ENCODE peak calls at places on chromosome 6, in eight cellular contexts. G is A549, Q is upper lobe of left lung, T is ovary, X is suprapubic skin, S is heart left ventricle, O is adrenal gland, Y is prostate gland. R is an unnamed sample.

GRCh38 chr6:145241039-145241438 is 494.3 kb downstream of the EPM2A start:
- DNase-seq in S (no peak), O (no peak), Q (no peak), T (no peak), X (no peak), G (peak; percentile 57), Y (no peak), R (no peak)

GRCh38 chr6:72665599-72665998 is 43.7 kb downstream of the KCNQ5 start:
- DNase-seq in T (no peak), G (no peak), O (no peak), Y (no peak), S (no peak), X (no peak), Q (no peak), R (no peak)

GRCh38 chr6:168165373-168165772 is 86.4 kb upstream of the FRMD1 start:
- DNase-seq in T (no peak), Y (peak; percentile 2), Q (no peak), X (no peak), O (no peak), G (no peak), S (peak; percentile 44), R (peak; percentile 73)

GRCh38 chr6:107330190-107330589 is 129.2 kb downstream of the PDSS2 start:
- DNase-seq in X (no peak), S (no peak), T (no peak), Y (no peak), G (no peak), O (no peak), Q (peak; percentile 68), R (no peak)

GRCh38 chr6:128519931-128520435 is 416 bp downstream of the PTPRK start:
- DNase-seq in O (peak; percentile 46), X (peak; percentile 83), Q (peak; percentile 48), Y (peak; percentile 46), S (peak; percentile 65), T (peak; percentile 50), G (peak; percentile 25), R (peak; percentile 62)

GRCh38 chr6:130615816-130616215 is 211.4 kb upstream of the SMLR1 start:
- DNase-seq in Q (no peak), S (no peak), X (no peak), O (no peak), Y (no peak), T (no peak), G (no peak), R (no peak)

GRCh38 chr6:138161434-138162103 is at the start of gene ARFGEF3:
- DNase-seq in Y (peak; percentile 66), O (peak; percentile 46), G (peak; percentile 17), S (peak; percentile 54), X (peak; percentile 66), Q (peak; percentile 62), T (no peak), R (peak; percentile 20)

GRCh38 chr6:138486249-138487121 is 12.8 kb downstream of the NHSL1 start:
- DNase-seq in S (no peak), X (no peak), O (no peak), G (no peak), Y (no peak), Q (no peak), T (no peak), R (no peak)

GRCh38 chr6:8578006-8578405 is 142.7 kb upstream of the SLC35B3 start:
- DNase-seq in Q (no peak), X (no peak), O (no peak), G (no peak), T (no peak), Y (no peak), S (no peak), R (no peak)

GRCh38 chr6:41411961-41412360 is 76.6 kb downstream of the NCR2 start:
- DNase-seq in X (no peak), T (no peak), O (no peak), S (no peak), Q (no peak), Y (no peak), G (no peak), R (no peak)

GRCh38 chr6:18386302-18386976 is 711 bp upstream of the RNF144B start:
- DNase-seq in X (no peak), T (no peak), S (peak; percentile 38), Q (peak; percentile 63), Y (peak; percentile 64), G (no peak), O (peak; percentile 24), R (no peak)

GRCh38 chr6:80003841-80004198 is 629 bp upstream of the TTK start:
- DNase-seq in O (no peak), X (no peak), S (peak; percentile 26), T (no peak), Y (peak; percentile 7), Q (peak; percentile 21), G (no peak), R (peak; percentile 25)

GRCh38 chr6:34237722-34238506 is 1.2 kb downstream of the HMGA1 start:
- DNase-seq in O (peak; percentile 23), S (no peak), Q (peak; percentile 53), X (peak; percentile 68), G (peak; percentile 62), Y (no peak), T (peak; percentile 35), R (peak; percentile 35)
- TF ChIP-seq POLR2A in O (no peak), S (no peak), Q (no peak), X (no peak), G (no peak), Y (no peak), T (no peak), R (no peak)

GRCh38 chr6:56685994-56686393 is 43.3 kb upstream of the DST start:
- DNase-seq in S (no peak), O (no peak), T (no peak), Q (no peak), G (no peak), X (no peak), Y (no peak), R (no peak)

GRCh38 chr6:56685102-56685733 is 42.5 kb upstream of the DST start:
- DNase-seq in T (no peak), X (no peak), S (no peak), O (no peak), G (no peak), Q (no peak), Y (no peak), R (no peak)

GRCh38 chr6:56682580-56682979 is 39.9 kb upstream of the DST start:
- DNase-seq in G (no peak), T (no peak), O (no peak), Y (no peak), X (no peak), Q (no peak), S (no peak), R (no peak)

GRCh38 chr6:56684342-56685101 is 41.8 kb upstream of the DST start:
- DNase-seq in G (no peak), Q (no peak), S (no peak), O (no peak), T (no peak), Y (no peak), X (no peak), R (no peak)

GRCh38 chr6:56683882-56684281 is 41.2 kb upstream of the DST start:
- DNase-seq in G (peak; percentile 79), Y (peak; percentile 51), X (no peak), O (peak; percentile 39), T (no peak), Q (peak; percentile 35), S (no peak), R (no peak)
- TF ChIP-seq POLR2A in G (no peak), Y (no peak), X (no peak), O (no peak), T (no peak), Q (no peak), S (no peak), R (no peak)

GRCh38 chr6:158559895-158560786 is at the start of gene TMEM181:
- DNase-seq in X (peak; percentile 87), Y (peak; percentile 76), O (peak; percentile 85), T (peak; percentile 82), G (peak; percentile 76), Q (peak; percentile 87), S (peak; percentile 90), R (peak; percentile 70)
- TF ChIP-seq POLR2A in X (peak; percentile 66), Y (peak; percentile 60), O (peak; percentile 65), T (peak; percentile 64), G (peak; percentile 64), Q (peak; percentile 48), S (no peak), R (peak; percentile 75)

GRCh38 chr6:144007779-144008500 is at the start of gene PLAGL1:
- DNase-seq in O (peak; percentile 84), S (peak; percentile 87), X (peak; percentile 81), Q (peak; percentile 59), Y (peak; percentile 58), T (peak; percentile 57), G (peak; percentile 50), R (peak; percentile 67)
- TF ChIP-seq POLR2A in O (peak; percentile 69), S (no peak), X (peak; percentile 58), Q (no peak), Y (peak; percentile 55), T (no peak), G (peak; percentile 46), R (peak; percentile 38)

DNA sequence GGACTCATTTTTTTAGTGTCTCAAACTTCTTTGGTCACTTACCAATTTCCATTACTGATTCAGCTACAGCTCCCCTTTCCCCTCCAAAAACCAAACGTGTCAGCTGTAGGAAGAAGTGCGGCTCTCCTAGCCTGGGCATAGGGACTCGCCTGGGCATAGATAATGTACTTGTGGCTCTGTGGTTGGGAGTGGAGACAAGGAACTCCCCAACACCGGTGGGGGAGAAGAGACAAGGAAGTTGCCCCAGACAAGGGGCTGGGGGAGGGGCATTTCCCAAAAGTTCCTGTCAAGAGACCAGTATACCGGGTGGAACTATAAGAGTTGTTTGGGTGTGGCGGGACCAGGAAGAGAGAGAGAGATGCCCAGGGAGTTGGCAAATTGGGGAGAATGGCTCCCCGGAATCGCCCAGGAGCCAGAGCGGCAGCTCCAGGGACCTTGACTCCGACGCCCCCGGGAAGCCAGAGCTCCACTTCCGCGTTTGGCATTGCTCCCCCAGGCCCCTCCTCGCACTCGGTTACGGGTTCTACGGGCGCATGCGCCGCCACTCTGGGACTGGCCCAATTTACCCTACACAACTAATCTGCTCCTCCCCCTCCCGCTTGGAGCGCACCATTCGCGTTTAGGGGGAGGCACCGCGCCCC is 871 bp upstream of the ZFAND3 start:
- DNase-seq in Q (peak; percentile 97), T (peak; percentile 98), X (peak; percentile 98), Y (peak; percentile 95), G (peak; percentile 95), O (peak; percentile 96), S (peak; percentile 99), R (peak; percentile 96)
- TF ChIP-seq POLR2A in Q (peak; percentile 85), T (peak; percentile 77), X (peak; percentile 81), Y (peak; percentile 69), G (peak; percentile 82), O (peak; percentile 94), S (no peak), R (peak; percentile 29)

DNA sequence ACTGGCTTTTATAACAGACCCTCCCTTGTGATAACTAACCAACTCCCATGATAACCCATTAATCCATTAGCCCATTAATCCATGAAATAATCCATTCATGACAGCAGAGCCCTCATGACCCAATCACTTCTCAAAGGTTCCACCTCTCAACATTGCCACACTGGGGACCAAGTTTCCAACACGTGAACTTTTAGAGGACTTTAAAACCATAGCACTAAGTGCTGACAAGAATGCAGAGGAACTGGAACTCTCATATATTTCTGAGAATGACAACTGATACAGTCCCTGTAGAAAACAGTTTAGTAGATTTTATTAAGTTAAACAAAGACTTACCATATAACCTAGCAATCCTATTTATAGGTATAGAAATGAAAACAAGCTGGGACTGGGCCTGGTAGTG is 11.4 kb upstream of the FAM50B start:
- DNase-seq in Q (no peak), O (no peak), X (no peak), G (no peak), T (no peak), Y (no peak), S (no peak), R (no peak)
- TF ChIP-seq POLR2A in Q (no peak), O (no peak), X (no peak), G (no peak), T (no peak), Y (no peak), S (no peak), R (no peak)

R was measured in uterus.